ENCODE peak calls at places on chromosomes 7 and 10, in seven cellular contexts. One of them, this sample, is unnamed.

GRCh38 chr7:460374-461117 is 59.1 kb downstream of the PDGFA start:
- DNase-seq in neural crest cell: no peak
- DNase-seq in stromal cell of bone marrow: peak
- DNase-seq in NCI-H1092 treated with DMSO at 0.1 percent for 48 hours: no peak
- DNase-seq in GM10248: no peak
- DNase-seq in T-helper 2 cell: no peak
- DNase-seq in BJ: no peak
- DNase-seq in this sample: no peak

GRCh38 chr7:106372121-106372520 is 87.3 kb upstream of the NAMPT start:
- DNase-seq in neural crest cell: no peak
- DNase-seq in stromal cell of bone marrow: no peak
- DNase-seq in NCI-H1092 treated with DMSO at 0.1 percent for 48 hours: no peak
- DNase-seq in GM10248: no peak
- DNase-seq in T-helper 2 cell: no peak
- DNase-seq in BJ: no peak
- DNase-seq in this sample: no peak

GRCh38 chr7:116532102-116532501 is 7.3 kb downstream of the CAV1 start:
- DNase-seq in neural crest cell: no peak
- DNase-seq in stromal cell of bone marrow: no peak
- DNase-seq in NCI-H1092 treated with DMSO at 0.1 percent for 48 hours: no peak
- DNase-seq in GM10248: no peak
- DNase-seq in T-helper 2 cell: no peak
- DNase-seq in BJ: no peak
- DNase-seq in this sample: no peak

GRCh38 chr10:95447733-95448132 is 113.4 kb downstream of the SORBS1 start:
- DNase-seq in neural crest cell: no peak
- DNase-seq in stromal cell of bone marrow: no peak
- DNase-seq in NCI-H1092 treated with DMSO at 0.1 percent for 48 hours: peak
- DNase-seq in GM10248: no peak
- DNase-seq in T-helper 2 cell: no peak
- DNase-seq in BJ: no peak
- DNase-seq in this sample: no peak

GRCh38 chr10:79387974-79388850 is 40.9 kb downstream of the PPIF start:
- DNase-seq in neural crest cell: peak
- DNase-seq in stromal cell of bone marrow: no peak
- DNase-seq in NCI-H1092 treated with DMSO at 0.1 percent for 48 hours: no peak
- DNase-seq in GM10248: no peak
- DNase-seq in T-helper 2 cell: no peak
- DNase-seq in BJ: no peak
- DNase-seq in this sample: no peak

GRCh38 chr10:104303594-104304178 is 34.6 kb downstream of the ITPRIP start:
- DNase-seq in neural crest cell: no peak
- DNase-seq in stromal cell of bone marrow: no peak
- DNase-seq in NCI-H1092 treated with DMSO at 0.1 percent for 48 hours: no peak
- DNase-seq in GM10248: no peak
- DNase-seq in T-helper 2 cell: peak
- DNase-seq in BJ: no peak
- DNase-seq in this sample: no peak

GRCh38 chr7:159141660-159142059 is 3.0 kb downstream of the VIPR2 start:
- DNase-seq in neural crest cell: no peak
- DNase-seq in stromal cell of bone marrow: no peak
- DNase-seq in NCI-H1092 treated with DMSO at 0.1 percent for 48 hours: no peak
- DNase-seq in GM10248: no peak
- DNase-seq in T-helper 2 cell: no peak
- DNase-seq in BJ: no peak
- DNase-seq in this sample: no peak

GRCh38 chr10:47449102-47449978 is 34.6 kb downstream of the ANXA8 start:
- DNase-seq in neural crest cell: no peak
- DNase-seq in stromal cell of bone marrow: no peak
- DNase-seq in NCI-H1092 treated with DMSO at 0.1 percent for 48 hours: no peak
- DNase-seq in GM10248: no peak
- DNase-seq in T-helper 2 cell: no peak
- DNase-seq in BJ: no peak
- DNase-seq in this sample: peak

GRCh38 chr10:34666008-34666700 is 148.9 kb downstream of the PARD3 start:
- DNase-seq in neural crest cell: no peak
- DNase-seq in stromal cell of bone marrow: peak
- DNase-seq in NCI-H1092 treated with DMSO at 0.1 percent for 48 hours: no peak
- DNase-seq in GM10248: peak
- DNase-seq in T-helper 2 cell: no peak
- DNase-seq in BJ: peak
- DNase-seq in this sample: no peak

GRCh38 chr10:30751678-30752331 is 122.3 kb upstream of the LYZL2 start:
- DNase-seq in neural crest cell: peak
- DNase-seq in stromal cell of bone marrow: peak
- DNase-seq in NCI-H1092 treated with DMSO at 0.1 percent for 48 hours: no peak
- DNase-seq in GM10248: peak
- DNase-seq in T-helper 2 cell: peak
- DNase-seq in BJ: no peak
- DNase-seq in this sample: peak

GRCh38 chr7:90625562-90625961 is 29.4 kb downstream of the CDK14 start:
- DNase-seq in neural crest cell: no peak
- DNase-seq in stromal cell of bone marrow: no peak
- DNase-seq in NCI-H1092 treated with DMSO at 0.1 percent for 48 hours: peak
- DNase-seq in GM10248: no peak
- DNase-seq in T-helper 2 cell: no peak
- DNase-seq in BJ: no peak
- DNase-seq in this sample: no peak

GRCh38 chr10:120005408-120006280 is 113.1 kb downstream of the SEC23IP start:
- DNase-seq in neural crest cell: no peak
- DNase-seq in stromal cell of bone marrow: no peak
- DNase-seq in NCI-H1092 treated with DMSO at 0.1 percent for 48 hours: no peak
- DNase-seq in GM10248: no peak
- DNase-seq in T-helper 2 cell: no peak
- DNase-seq in BJ: no peak
- DNase-seq in this sample: no peak

GRCh38 chr10:58743466-58744115 is 230.9 kb downstream of the BICC1 start:
- DNase-seq in neural crest cell: peak
- DNase-seq in stromal cell of bone marrow: no peak
- DNase-seq in NCI-H1092 treated with DMSO at 0.1 percent for 48 hours: no peak
- DNase-seq in GM10248: no peak
- DNase-seq in T-helper 2 cell: no peak
- DNase-seq in BJ: no peak
- DNase-seq in this sample: no peak

GRCh38 chr7:84070770-84071169 is 123.8 kb downstream of the SEMA3A start:
- DNase-seq in neural crest cell: no peak
- DNase-seq in stromal cell of bone marrow: no peak
- DNase-seq in NCI-H1092 treated with DMSO at 0.1 percent for 48 hours: no peak
- DNase-seq in GM10248: no peak
- DNase-seq in T-helper 2 cell: no peak
- DNase-seq in BJ: no peak
- DNase-seq in this sample: no peak

GRCh38 chr7:102208826-102209225 is 77.8 kb upstream of the SH2B2 start:
- DNase-seq in neural crest cell: no peak
- DNase-seq in stromal cell of bone marrow: no peak
- DNase-seq in NCI-H1092 treated with DMSO at 0.1 percent for 48 hours: no peak
- DNase-seq in GM10248: no peak
- DNase-seq in T-helper 2 cell: no peak
- DNase-seq in BJ: no peak
- DNase-seq in this sample: no peak

GRCh38 chr7:22452142-22452763 is 47.7 kb downstream of the STEAP1B start:
- DNase-seq in neural crest cell: peak
- DNase-seq in stromal cell of bone marrow: no peak
- DNase-seq in NCI-H1092 treated with DMSO at 0.1 percent for 48 hours: no peak
- DNase-seq in GM10248: peak
- DNase-seq in T-helper 2 cell: no peak
- DNase-seq in BJ: no peak
- DNase-seq in this sample: peak

GRCh38 chr7:95209276-95209675 is 115.1 kb downstream of the PON1 start:
- DNase-seq in neural crest cell: no peak
- DNase-seq in stromal cell of bone marrow: no peak
- DNase-seq in NCI-H1092 treated with DMSO at 0.1 percent for 48 hours: no peak
- DNase-seq in GM10248: no peak
- DNase-seq in T-helper 2 cell: no peak
- DNase-seq in BJ: no peak
- DNase-seq in this sample: no peak

GRCh38 chr7:127927339-127927679 is 103.9 kb downstream of the LRRC4 start:
- DNase-seq in neural crest cell: no peak
- DNase-seq in stromal cell of bone marrow: no peak
- DNase-seq in NCI-H1092 treated with DMSO at 0.1 percent for 48 hours: no peak
- DNase-seq in GM10248: no peak
- DNase-seq in T-helper 2 cell: no peak
- DNase-seq in BJ: no peak
- DNase-seq in this sample: no peak

GRCh38 chr10:46273506-46274477 is 13.0 kb upstream of the ANTXRL start:
- DNase-seq in neural crest cell: no peak
- DNase-seq in stromal cell of bone marrow: no peak
- DNase-seq in NCI-H1092 treated with DMSO at 0.1 percent for 48 hours: no peak
- DNase-seq in GM10248: no peak
- DNase-seq in T-helper 2 cell: no peak
- DNase-seq in BJ: no peak
- DNase-seq in this sample: no peak

GRCh38 chr7:79406371-79406770 is 47.1 kb downstream of the MAGI2 start:
- DNase-seq in neural crest cell: no peak
- DNase-seq in stromal cell of bone marrow: no peak
- DNase-seq in NCI-H1092 treated with DMSO at 0.1 percent for 48 hours: no peak
- DNase-seq in GM10248: no peak
- DNase-seq in T-helper 2 cell: no peak
- DNase-seq in BJ: no peak
- DNase-seq in this sample: no peak

GRCh38 chr10:75287697-75288096 is 51.9 kb upstream of the COMTD1 start:
- DNase-seq in neural crest cell: no peak
- DNase-seq in stromal cell of bone marrow: no peak
- DNase-seq in NCI-H1092 treated with DMSO at 0.1 percent for 48 hours: no peak
- DNase-seq in GM10248: no peak
- DNase-seq in T-helper 2 cell: no peak
- DNase-seq in BJ: no peak
- DNase-seq in this sample: no peak

GRCh38 chr10:86262671-86263165 is 103.9 kb downstream of the GRID1 start:
- DNase-seq in neural crest cell: no peak
- DNase-seq in stromal cell of bone marrow: no peak
- DNase-seq in NCI-H1092 treated with DMSO at 0.1 percent for 48 hours: peak
- DNase-seq in GM10248: no peak
- DNase-seq in T-helper 2 cell: no peak
- DNase-seq in BJ: no peak
- DNase-seq in this sample: peak

GRCh38 chr10:3473271-3473670 is 300.7 kb upstream of the PITRM1 start:
- DNase-seq in neural crest cell: no peak
- DNase-seq in stromal cell of bone marrow: no peak
- DNase-seq in NCI-H1092 treated with DMSO at 0.1 percent for 48 hours: no peak
- DNase-seq in GM10248: no peak
- DNase-seq in T-helper 2 cell: no peak
- DNase-seq in BJ: no peak
- DNase-seq in this sample: no peak

GRCh38 chr7:51005074-51005473 is 222.4 kb upstream of the GRB10 start:
- DNase-seq in neural crest cell: no peak
- DNase-seq in stromal cell of bone marrow: no peak
- DNase-seq in NCI-H1092 treated with DMSO at 0.1 percent for 48 hours: no peak
- DNase-seq in GM10248: no peak
- DNase-seq in T-helper 2 cell: no peak
- DNase-seq in BJ: no peak
- DNase-seq in this sample: no peak

This sample was measured in caudate nucleus.